ENCODE peak calls at places on chromosomes 16 and 17, in five cellular contexts. J, V, L, B and O are unnamed samples.

GRCh38 chr17:3512512-3513171 is 36.8 kb downstream of the ASPA start:
- DNase-seq in B (no peak), V (no peak), L (no peak), J (no peak), O (no peak)

GRCh38 chr16:20326336-20326735 is 977 bp downstream of the GP2 start:
- DNase-seq in B (no peak), L (no peak), V (no peak), J (no peak), O (no peak)

GRCh38 chr17:32869345-32870026 is 7.4 kb downstream of the MYO1D start:
- DNase-seq in L (no peak), J (no peak), B (no peak), V (no peak), O (no peak)

GRCh38 chr17:77891602-77892001 is 66.9 kb upstream of the TNRC6C start:
- DNase-seq in J (no peak), V (no peak), B (no peak), L (no peak), O (no peak)

GRCh38 chr17:57862410-57862989 is 12.7 kb upstream of the MRPS23 start:
- DNase-seq in B (no peak), J (no peak), V (no peak), L (no peak), O (no peak)

GRCh38 chr17:40554646-40555295 is 10.5 kb downstream of the CCR7 start:
- DNase-seq in B (peak; percentile 50), J (no peak), L (no peak), V (no peak), O (no peak)

GRCh38 chr16:55759983-55760664 is 72.8 kb downstream of the CES1 start:
- DNase-seq in L (no peak), V (no peak), J (no peak), B (no peak), O (no peak)

GRCh38 chr16:58261263-58261662 is 33.6 kb downstream of the PRSS54 start:
- DNase-seq in J (no peak), B (no peak), V (no peak), L (no peak), O (no peak)

GRCh38 chr17:6706996-6707395 is 6.2 kb downstream of the SLC13A5 start:
- DNase-seq in J (no peak), L (no peak), B (no peak), V (no peak), O (no peak)

GRCh38 chr17:60809421-60809820 is 131.8 kb downstream of the BCAS3 start:
- DNase-seq in L (no peak), V (no peak), B (no peak), J (no peak), O (no peak)

GRCh38 chr17:37488009-37488604 is 1.6 kb upstream of the DUSP14 start:
- DNase-seq in B (no peak), L (peak; percentile 95), J (no peak), V (no peak), O (peak; percentile 88)

GRCh38 chr17:48720263-48721008 is 1.9 kb downstream of the PRAC1 start:
- DNase-seq in L (no peak), V (no peak), B (no peak), J (no peak), O (no peak)

GRCh38 chr17:82021728-82022309 is 859 bp downstream of the CENPX start:
- DNase-seq in L (no peak), V (no peak), J (no peak), B (no peak), O (no peak)

GRCh38 chr17:82310877-82311276 is 6.5 kb downstream of the CD7 start:
- DNase-seq in B (no peak), J (no peak), L (no peak), V (no peak), O (no peak)

GRCh38 chr16:2150418-2151187 is 2.2 kb downstream of the RAB26 start:
- DNase-seq in B (no peak), L (peak; percentile 38), J (no peak), V (no peak), O (peak; percentile 78)

GRCh38 chr17:17782425-17783120 is 54.2 kb downstream of the SREBF1 start:
- DNase-seq in J (no peak), V (no peak), B (no peak), L (no peak), O (peak; percentile 11)

GRCh38 chr17:82859431-82860403 is 19.9 kb upstream of the ZNF750 start:
- DNase-seq in J (peak; percentile 50), B (no peak), L (peak; percentile 65), V (no peak), O (no peak)

GRCh38 chr17:15290605-15291004 is 25.5 kb upstream of the PMP22 start:
- DNase-seq in V (no peak), J (no peak), L (no peak), B (no peak), O (no peak)

GRCh38 chr17:82740906-82741759 is 5.7 kb downstream of the FN3K start:
- DNase-seq in V (no peak), B (no peak), J (no peak), L (peak; percentile 80), O (peak; percentile 30)

GRCh38 chr16:2516391-2517240 is 2.9 kb downstream of the ATP6V0C start:
- DNase-seq in J (no peak), B (no peak), V (no peak), L (peak; percentile 15), O (no peak)

GRCh38 chr16:83835972-83836566 is 28.3 kb downstream of the HSBP1 start:
- DNase-seq in L (peak; percentile 71), B (no peak), V (no peak), J (no peak), O (peak; percentile 35)

GRCh38 chr16:87964049-87964448 is 12.8 kb downstream of the BANP start:
- DNase-seq in J (no peak), L (no peak), B (no peak), V (no peak), O (no peak)

GRCh38 chr17:40281663-40282062 is 6.0 kb upstream of the CDC6 start:
- DNase-seq in J (no peak), L (no peak), V (no peak), B (no peak), O (no peak)

GRCh38 chr16:56871172-56871593 is 6.2 kb downstream of the SLC12A3 start:
- DNase-seq in J (no peak), V (no peak), L (peak; percentile 29), B (no peak), O (peak; percentile 43)

GRCh38 chr16:56872863-56873391 is 7.9 kb downstream of the SLC12A3 start:
- DNase-seq in B (no peak), J (no peak), V (no peak), L (no peak), O (no peak)

GRCh38 chr16:56876048-56876447 is 11.0 kb downstream of the SLC12A3 start:
- DNase-seq in L (no peak), B (no peak), V (no peak), J (no peak), O (no peak)

GRCh38 chr16:56877783-56878182 is 12.8 kb downstream of the SLC12A3 start:
- DNase-seq in J (no peak), L (no peak), B (no peak), V (no peak), O (no peak)

GRCh38 chr16:56874800-56875199 is 9.8 kb downstream of the SLC12A3 start:
- DNase-seq in V (no peak), J (no peak), L (no peak), B (no peak), O (no peak)
- TF ChIP-seq CTCF in V (no peak), J (no peak), L (no peak), B (no peak), O (no peak)

DNA sequence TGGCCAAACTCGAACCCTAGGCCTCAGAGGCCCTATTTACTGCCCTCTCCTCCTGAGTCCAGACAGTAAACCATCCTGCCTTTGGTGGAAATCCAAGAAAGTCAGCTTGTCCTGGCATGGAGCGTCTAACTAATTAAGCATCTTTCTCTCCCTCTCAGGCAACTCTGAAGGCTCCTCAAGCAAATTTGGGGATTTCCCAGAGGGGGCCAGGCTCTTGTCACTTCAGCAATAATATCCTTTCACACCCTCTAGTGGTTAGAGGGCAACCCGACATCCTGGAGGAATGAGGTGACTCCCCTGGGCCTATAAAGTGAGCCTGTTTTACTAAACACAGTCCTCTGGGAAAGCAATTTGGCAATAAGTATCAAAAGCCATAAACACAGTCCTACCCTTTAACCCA is 60.4 kb downstream of the NOG start:
- DNase-seq in V (peak; percentile 51), L (peak; percentile 67), J (peak; percentile 66), B (no peak), O (peak; percentile 78)
- TF ChIP-seq CTCF in V (peak; percentile 65), L (peak; percentile 56), J (peak; percentile 62), B (peak; percentile 76), O (peak; percentile 49)

GRCh38 chr17:73901249-73901648 is 257.0 kb upstream of the SDK2 start:
- DNase-seq in B (no peak), J (no peak), V (no peak), L (no peak), O (no peak)

GRCh38 chr17:73902416-73903181 is 258.4 kb upstream of the SDK2 start:
- DNase-seq in L (no peak), B (peak; percentile 68), V (peak; percentile 24), J (no peak), O (no peak)

GRCh38 chr17:73899839-73900238 is 255.6 kb upstream of the SDK2 start:
- DNase-seq in V (no peak), L (no peak), B (peak; percentile 22), J (no peak), O (no peak)

GRCh38 chr17:73900516-73900915 is 256.3 kb upstream of the SDK2 start:
- DNase-seq in V (no peak), B (peak; percentile 40), J (no peak), L (no peak), O (no peak)

DNA sequence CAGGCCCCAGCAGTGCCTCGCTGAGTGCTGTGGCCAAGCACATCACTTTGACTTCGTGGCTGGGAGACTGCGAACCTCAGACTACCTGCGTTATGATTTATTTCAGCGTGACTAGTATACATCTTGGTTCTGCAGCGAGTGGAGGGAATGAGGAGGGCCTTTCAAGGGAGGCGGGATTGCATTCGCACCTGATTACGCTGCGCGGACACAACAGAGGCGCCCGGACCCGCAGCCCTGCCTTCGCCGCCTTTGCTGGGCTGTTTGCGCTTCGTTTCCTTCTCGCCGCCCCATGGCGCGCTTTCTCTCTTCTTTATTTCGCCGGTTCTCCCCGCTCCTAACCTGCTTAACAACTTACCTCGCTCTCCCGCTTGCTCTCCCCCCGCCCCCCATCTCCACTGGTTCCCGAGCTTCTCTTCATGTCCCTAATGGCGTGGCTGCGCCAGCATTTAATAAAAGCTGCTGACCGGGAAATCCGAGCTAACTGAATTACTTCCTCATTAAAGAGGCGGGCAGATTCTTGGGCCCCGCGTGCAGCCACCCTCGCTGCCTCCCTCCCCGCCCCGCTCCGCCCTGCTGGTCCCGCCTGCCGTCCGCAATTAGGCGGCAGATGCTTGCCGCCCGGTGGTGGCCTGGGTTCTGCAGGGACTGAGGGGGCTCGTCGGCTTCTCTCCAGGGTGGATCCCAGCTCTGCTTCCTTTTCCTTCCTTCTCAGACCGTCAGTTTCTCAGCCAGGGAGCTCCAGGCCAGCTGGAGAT is 257.6 kb upstream of the SDK2 start:
- DNase-seq in J (peak; percentile 4), B (peak; percentile 68), V (peak; percentile 41), L (no peak), O (no peak)
- TF ChIP-seq CTCF in J (no peak), B (peak; percentile 47), V (no peak), L (no peak), O (no peak)

GRCh38 chr16:8645141-8645521 is 23.6 kb downstream of the METTL22 start:
- DNase-seq in V (no peak), B (no peak), J (no peak), L (no peak), O (no peak)
- TF ChIP-seq CTCF in V (no peak), B (no peak), J (no peak), L (no peak), O (no peak)

GRCh38 chr17:64016248-64016784 is 4.1 kb downstream of the ICAM2 start:
- DNase-seq in V (peak; percentile 21), J (no peak), B (no peak), L (no peak), O (no peak)
- TF ChIP-seq CTCF in V (no peak), J (no peak), B (no peak), L (no peak), O (no peak)